ENCODE peak calls at places on chromosomes 5 and 9, in nine cellular contexts. One of them, this sample, is unnamed.

GRCh38 chr9:115292584-115293271 is 174.8 kb upstream of the TNC start:
- DNase-seq in dorsolateral prefrontal cortex: no peak
- DNase-seq in HCT116: no peak
- DNase-seq in CD8-positive, alpha-beta T cell: no peak
- DNase-seq in left ventricle myocardium inferior: no peak
- DNase-seq in colonic mucosa: no peak
- DNase-seq in CD4-positive, alpha-beta T cell: no peak
- DNase-seq in ascending aorta: no peak
- DNase-seq in tibial artery: no peak
- DNase-seq in this sample: no peak

GRCh38 chr5:140806834-140807775 is at the start of gene PCDHA4:
- DNase-seq in dorsolateral prefrontal cortex: no peak
- DNase-seq in HCT116: no peak
- DNase-seq in CD8-positive, alpha-beta T cell: no peak
- DNase-seq in left ventricle myocardium inferior: no peak
- DNase-seq in colonic mucosa: peak
- DNase-seq in CD4-positive, alpha-beta T cell: no peak
- DNase-seq in ascending aorta: no peak
- DNase-seq in tibial artery: no peak
- DNase-seq in this sample: no peak

GRCh38 chr9:107650321-107650720 is 160.8 kb upstream of the KLF4 start:
- DNase-seq in dorsolateral prefrontal cortex: no peak
- DNase-seq in HCT116: no peak
- DNase-seq in CD8-positive, alpha-beta T cell: no peak
- DNase-seq in left ventricle myocardium inferior: no peak
- DNase-seq in colonic mucosa: no peak
- DNase-seq in CD4-positive, alpha-beta T cell: no peak
- DNase-seq in ascending aorta: no peak
- DNase-seq in tibial artery: no peak
- DNase-seq in this sample: no peak

GRCh38 chr5:40165106-40165788 is 514.5 kb upstream of the PTGER4 start:
- DNase-seq in dorsolateral prefrontal cortex: no peak
- DNase-seq in HCT116: no peak
- DNase-seq in CD8-positive, alpha-beta T cell: no peak
- DNase-seq in left ventricle myocardium inferior: no peak
- DNase-seq in colonic mucosa: no peak
- DNase-seq in CD4-positive, alpha-beta T cell: no peak
- DNase-seq in ascending aorta: no peak
- DNase-seq in tibial artery: no peak
- DNase-seq in this sample: no peak

GRCh38 chr9:126146254-126147145 is 180.1 kb upstream of the MVB12B start:
- DNase-seq in dorsolateral prefrontal cortex: no peak
- DNase-seq in HCT116: no peak
- DNase-seq in CD8-positive, alpha-beta T cell: peak
- DNase-seq in left ventricle myocardium inferior: no peak
- DNase-seq in colonic mucosa: peak
- DNase-seq in CD4-positive, alpha-beta T cell: no peak
- DNase-seq in ascending aorta: no peak
- DNase-seq in tibial artery: no peak
- DNase-seq in this sample: peak

GRCh38 chr5:137498736-137499505 is at the start of gene SPOCK1:
- DNase-seq in dorsolateral prefrontal cortex: peak
- DNase-seq in HCT116: peak
- DNase-seq in CD8-positive, alpha-beta T cell: peak
- DNase-seq in left ventricle myocardium inferior: peak
- DNase-seq in colonic mucosa: peak
- DNase-seq in CD4-positive, alpha-beta T cell: peak
- DNase-seq in ascending aorta: no peak
- DNase-seq in tibial artery: peak
- DNase-seq in this sample: peak

GRCh38 chr5:125412561-125413535 is 666.4 kb upstream of the ZNF608 start:
- DNase-seq in dorsolateral prefrontal cortex: peak
- DNase-seq in HCT116: no peak
- DNase-seq in CD8-positive, alpha-beta T cell: no peak
- DNase-seq in left ventricle myocardium inferior: peak
- DNase-seq in colonic mucosa: peak
- DNase-seq in CD4-positive, alpha-beta T cell: no peak
- DNase-seq in ascending aorta: no peak
- DNase-seq in tibial artery: peak
- DNase-seq in this sample: no peak

GRCh38 chr9:69674741-69675438 is 2.7 kb upstream of the APBA1 start:
- DNase-seq in dorsolateral prefrontal cortex: no peak
- DNase-seq in HCT116: no peak
- DNase-seq in CD8-positive, alpha-beta T cell: no peak
- DNase-seq in left ventricle myocardium inferior: no peak
- DNase-seq in colonic mucosa: no peak
- DNase-seq in CD4-positive, alpha-beta T cell: no peak
- DNase-seq in ascending aorta: no peak
- DNase-seq in tibial artery: no peak
- DNase-seq in this sample: no peak

GRCh38 chr5:129904102-129904666 is at the start of gene CHSY3:
- DNase-seq in dorsolateral prefrontal cortex: peak
- DNase-seq in HCT116: peak
- DNase-seq in CD8-positive, alpha-beta T cell: no peak
- DNase-seq in left ventricle myocardium inferior: peak
- DNase-seq in colonic mucosa: peak
- DNase-seq in CD4-positive, alpha-beta T cell: peak
- DNase-seq in ascending aorta: peak
- DNase-seq in tibial artery: peak
- DNase-seq in this sample: peak

GRCh38 chr5:115377468-115378217 is 81.2 kb upstream of the CCDC112 start:
- DNase-seq in dorsolateral prefrontal cortex: no peak
- DNase-seq in HCT116: peak
- DNase-seq in CD8-positive, alpha-beta T cell: no peak
- DNase-seq in left ventricle myocardium inferior: no peak
- DNase-seq in colonic mucosa: no peak
- DNase-seq in CD4-positive, alpha-beta T cell: no peak
- DNase-seq in ascending aorta: no peak
- DNase-seq in tibial artery: no peak
- DNase-seq in this sample: no peak

GRCh38 chr5:11588803-11589202 is 315.4 kb downstream of the CTNND2 start:
- DNase-seq in dorsolateral prefrontal cortex: peak
- DNase-seq in HCT116: no peak
- DNase-seq in CD8-positive, alpha-beta T cell: no peak
- DNase-seq in left ventricle myocardium inferior: no peak
- DNase-seq in colonic mucosa: no peak
- DNase-seq in CD4-positive, alpha-beta T cell: no peak
- DNase-seq in ascending aorta: no peak
- DNase-seq in tibial artery: no peak
- DNase-seq in this sample: no peak

GRCh38 chr5:8363133-8363532 is 494.2 kb downstream of the MTRR start:
- DNase-seq in dorsolateral prefrontal cortex: no peak
- DNase-seq in HCT116: no peak
- DNase-seq in CD8-positive, alpha-beta T cell: no peak
- DNase-seq in left ventricle myocardium inferior: no peak
- DNase-seq in colonic mucosa: no peak
- DNase-seq in CD4-positive, alpha-beta T cell: no peak
- DNase-seq in ascending aorta: no peak
- DNase-seq in tibial artery: no peak
- DNase-seq in this sample: no peak

DNA sequence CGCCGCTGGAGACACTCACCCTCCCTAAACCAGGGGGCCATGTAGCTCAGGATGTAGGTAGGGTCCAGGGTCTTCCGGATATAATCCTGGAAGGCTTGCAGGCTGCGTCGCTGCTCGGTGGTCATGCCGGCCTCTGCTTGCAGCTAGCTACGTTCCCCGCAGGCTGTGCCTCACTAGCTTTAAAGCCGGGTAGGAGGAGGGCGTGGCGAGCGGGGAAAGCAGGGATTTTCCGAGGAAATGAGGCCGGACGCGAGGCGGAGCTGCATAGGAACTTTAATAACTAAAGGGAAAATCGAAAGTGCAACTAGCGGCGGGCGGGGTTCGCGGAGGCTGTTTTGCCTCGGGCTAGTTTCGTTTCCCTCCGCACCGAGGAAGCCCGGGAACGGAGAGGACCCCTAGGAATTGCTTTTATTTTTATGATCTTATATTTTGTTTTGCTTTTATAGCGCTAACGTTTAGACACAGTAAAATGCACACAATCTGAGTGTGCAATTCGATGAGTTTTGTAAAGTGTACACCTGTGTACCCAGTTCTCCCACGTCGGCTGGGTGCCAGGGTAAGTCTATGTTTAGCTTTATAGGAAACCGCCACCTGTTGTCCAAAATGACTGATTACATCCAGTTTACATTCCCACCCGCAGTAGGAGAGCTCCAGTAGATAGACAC is at the start of gene RIGI:
- DNase-seq in dorsolateral prefrontal cortex: peak
- DNase-seq in HCT116: peak
- DNase-seq in CD8-positive, alpha-beta T cell: peak
- DNase-seq in left ventricle myocardium inferior: peak
- DNase-seq in colonic mucosa: peak
- DNase-seq in CD4-positive, alpha-beta T cell: peak
- DNase-seq in ascending aorta: peak
- DNase-seq in tibial artery: peak
- DNase-seq in this sample: no peak
- TF ChIP-seq CTCF in dorsolateral prefrontal cortex: peak
- TF ChIP-seq CTCF in HCT116: peak
- TF ChIP-seq CTCF in CD8-positive, alpha-beta T cell: peak
- TF ChIP-seq CTCF in left ventricle myocardium inferior: peak
- TF ChIP-seq CTCF in colonic mucosa: peak
- TF ChIP-seq CTCF in CD4-positive, alpha-beta T cell: peak
- TF ChIP-seq CTCF in ascending aorta: peak
- TF ChIP-seq CTCF in tibial artery: peak
- TF ChIP-seq CTCF in this sample: peak

DNA sequence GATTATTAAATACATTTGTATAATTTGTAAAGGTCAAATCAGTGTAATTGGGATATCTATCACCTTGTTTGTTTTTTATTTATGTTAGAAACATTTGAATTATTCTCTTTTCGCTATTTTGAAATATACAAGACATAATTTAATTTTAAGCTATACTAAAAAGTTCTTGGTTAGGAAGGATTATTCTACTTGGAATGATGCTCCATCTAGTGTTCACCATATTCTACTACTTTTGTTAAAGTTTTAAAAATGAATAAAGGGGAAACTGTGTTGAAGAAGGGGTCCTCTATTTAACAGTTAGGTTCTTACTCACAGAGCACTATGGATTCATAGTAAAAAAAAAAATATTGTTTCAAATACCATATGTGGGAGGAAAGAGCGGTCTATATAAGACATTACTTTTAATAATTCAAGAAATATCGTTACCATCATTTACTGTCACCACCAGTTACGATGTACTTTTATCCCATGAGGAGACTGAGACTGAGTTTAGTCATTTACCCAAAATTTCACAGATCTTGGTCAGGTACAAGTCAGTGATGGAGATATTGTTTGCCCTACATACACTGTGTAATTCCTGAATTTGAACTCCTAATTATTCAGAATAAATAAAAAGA is 6.3 kb upstream of the STOM start:
- DNase-seq in dorsolateral prefrontal cortex: no peak
- DNase-seq in HCT116: no peak
- DNase-seq in CD8-positive, alpha-beta T cell: no peak
- DNase-seq in left ventricle myocardium inferior: no peak
- DNase-seq in colonic mucosa: no peak
- DNase-seq in CD4-positive, alpha-beta T cell: no peak
- DNase-seq in ascending aorta: no peak
- DNase-seq in tibial artery: no peak
- DNase-seq in this sample: no peak
- TF ChIP-seq CTCF in dorsolateral prefrontal cortex: peak
- TF ChIP-seq CTCF in HCT116: peak
- TF ChIP-seq CTCF in CD8-positive, alpha-beta T cell: peak
- TF ChIP-seq CTCF in left ventricle myocardium inferior: peak
- TF ChIP-seq CTCF in colonic mucosa: no peak
- TF ChIP-seq CTCF in CD4-positive, alpha-beta T cell: peak
- TF ChIP-seq CTCF in ascending aorta: peak
- TF ChIP-seq CTCF in tibial artery: peak
- TF ChIP-seq CTCF in this sample: peak

GRCh38 chr5:119682372-119682771 is 53.0 kb downstream of the FAM170A start:
- DNase-seq in dorsolateral prefrontal cortex: no peak
- DNase-seq in HCT116: no peak
- DNase-seq in CD8-positive, alpha-beta T cell: no peak
- DNase-seq in left ventricle myocardium inferior: no peak
- DNase-seq in colonic mucosa: no peak
- DNase-seq in CD4-positive, alpha-beta T cell: no peak
- DNase-seq in ascending aorta: no peak
- DNase-seq in tibial artery: no peak
- DNase-seq in this sample: no peak
- TF ChIP-seq CTCF in dorsolateral prefrontal cortex: no peak
- TF ChIP-seq CTCF in HCT116: no peak
- TF ChIP-seq CTCF in CD8-positive, alpha-beta T cell: no peak
- TF ChIP-seq CTCF in left ventricle myocardium inferior: no peak
- TF ChIP-seq CTCF in colonic mucosa: no peak
- TF ChIP-seq CTCF in CD4-positive, alpha-beta T cell: no peak
- TF ChIP-seq CTCF in ascending aorta: no peak
- TF ChIP-seq CTCF in tibial artery: no peak
- TF ChIP-seq CTCF in this sample: no peak

GRCh38 chr9:99264070-99264469 is 42.0 kb downstream of the SEC61B start:
- DNase-seq in dorsolateral prefrontal cortex: no peak
- DNase-seq in HCT116: peak
- DNase-seq in CD8-positive, alpha-beta T cell: no peak
- DNase-seq in left ventricle myocardium inferior: no peak
- DNase-seq in colonic mucosa: no peak
- DNase-seq in CD4-positive, alpha-beta T cell: no peak
- DNase-seq in ascending aorta: no peak
- DNase-seq in tibial artery: no peak
- DNase-seq in this sample: no peak
- TF ChIP-seq CTCF in dorsolateral prefrontal cortex: no peak
- TF ChIP-seq CTCF in HCT116: peak
- TF ChIP-seq CTCF in CD8-positive, alpha-beta T cell: no peak
- TF ChIP-seq CTCF in left ventricle myocardium inferior: no peak
- TF ChIP-seq CTCF in colonic mucosa: no peak
- TF ChIP-seq CTCF in CD4-positive, alpha-beta T cell: no peak
- TF ChIP-seq CTCF in ascending aorta: no peak
- TF ChIP-seq CTCF in tibial artery: no peak
- TF ChIP-seq CTCF in this sample: peak

DNA sequence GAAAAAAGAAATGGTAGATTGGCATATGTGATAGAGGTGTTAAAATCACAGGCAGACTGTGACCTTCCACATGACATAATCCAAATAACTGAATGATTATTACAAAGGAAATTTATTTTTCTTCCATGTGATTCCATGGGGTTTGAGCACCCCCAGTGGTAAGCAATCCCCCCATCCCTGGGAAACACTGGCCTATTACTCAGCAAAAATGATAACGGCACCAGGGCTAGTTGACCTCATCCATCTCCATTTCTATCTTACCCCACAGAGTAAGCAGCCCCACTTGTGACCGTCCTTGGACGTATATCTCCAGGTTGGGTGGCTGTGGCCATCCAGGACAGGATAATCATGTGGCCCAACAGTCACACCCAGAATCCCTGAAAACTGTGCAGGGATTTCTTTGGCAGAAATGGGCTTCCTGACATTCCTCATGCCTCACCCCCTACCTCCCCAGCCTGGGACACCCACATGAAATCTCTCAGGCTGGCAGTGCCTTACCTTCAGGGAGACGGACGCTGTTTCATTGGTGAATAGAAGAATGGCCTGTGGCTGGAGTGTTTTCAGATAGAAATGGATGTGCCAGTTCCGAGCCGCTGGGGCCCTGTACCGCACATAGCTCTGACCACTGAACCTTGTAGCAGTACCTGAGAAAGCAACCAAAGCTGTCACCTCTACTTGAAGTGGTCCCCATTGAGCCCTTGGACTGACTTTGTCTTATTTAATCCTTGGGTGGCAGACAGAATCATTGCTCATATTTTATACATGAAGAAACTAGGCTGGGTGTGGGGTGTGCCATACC is 69.9 kb downstream of the SLC36A1 start:
- DNase-seq in dorsolateral prefrontal cortex: no peak
- DNase-seq in HCT116: no peak
- DNase-seq in CD8-positive, alpha-beta T cell: no peak
- DNase-seq in left ventricle myocardium inferior: no peak
- DNase-seq in colonic mucosa: no peak
- DNase-seq in CD4-positive, alpha-beta T cell: no peak
- DNase-seq in ascending aorta: no peak
- DNase-seq in tibial artery: no peak
- DNase-seq in this sample: no peak
- TF ChIP-seq CTCF in dorsolateral prefrontal cortex: no peak
- TF ChIP-seq CTCF in HCT116: no peak
- TF ChIP-seq CTCF in CD8-positive, alpha-beta T cell: no peak
- TF ChIP-seq CTCF in left ventricle myocardium inferior: no peak
- TF ChIP-seq CTCF in colonic mucosa: no peak
- TF ChIP-seq CTCF in CD4-positive, alpha-beta T cell: no peak
- TF ChIP-seq CTCF in ascending aorta: no peak
- TF ChIP-seq CTCF in tibial artery: no peak
- TF ChIP-seq CTCF in this sample: no peak